ENCODE peak calls at places on chromosomes 2 and 18, in five cellular contexts. O is heart left ventricle; B is Karpas-422; U is effector memory CD4-positive, alpha-beta T cell; X is hepatocyte. K is an unnamed sample.
A peak's percentile ranks its signal among the peaks of the same experiment; 100 is the strongest.

GRCh38 chr18:44568343-44568742 is 112.3 kb upstream of the SETBP1 start:
- DNase-seq in O (no peak), X (no peak), B (no peak), U (no peak), K (no peak)

GRCh38 chr2:30932850-30933249 is 125.6 kb upstream of the CAPN13 start:
- DNase-seq in U (no peak), X (no peak), B (no peak), O (no peak), K (peak; percentile 66)

GRCh38 chr2:209805351-209805750 is 33.7 kb downstream of the UNC80 start:
- DNase-seq in X (no peak), U (no peak), O (no peak), B (no peak), K (no peak)

GRCh38 chr2:222404126-222404891 is 20.0 kb upstream of the SGPP2 start:
- DNase-seq in O (no peak), U (no peak), X (no peak), B (no peak), K (peak; percentile 86)

GRCh38 chr18:9535430-9535972 is 60.2 kb downstream of the RALBP1 start:
- DNase-seq in X (peak; percentile 67), O (no peak), B (no peak), U (no peak), K (no peak)

GRCh38 chr2:217843353-217843752 is 159.4 kb downstream of the TNS1 start:
- DNase-seq in U (no peak), B (no peak), X (no peak), O (peak; percentile 24), K (no peak)

GRCh38 chr2:607709-608108 is 69.5 kb downstream of the TMEM18 start:
- DNase-seq in B (no peak), U (no peak), O (no peak), X (no peak), K (no peak)

GRCh38 chr2:24831216-24831615 is 38.0 kb downstream of the CENPO start:
- DNase-seq in U (no peak), B (no peak), X (no peak), O (no peak), K (no peak)

GRCh38 chr2:62334440-62335058 is 138.6 kb downstream of the B3GNT2 start:
- DNase-seq in X (no peak), U (no peak), B (no peak), O (no peak), K (no peak)

GRCh38 chr18:8299054-8299708 is 310.1 kb upstream of the RAB12 start:
- DNase-seq in U (no peak), B (no peak), X (no peak), O (no peak), K (no peak)

DNA sequence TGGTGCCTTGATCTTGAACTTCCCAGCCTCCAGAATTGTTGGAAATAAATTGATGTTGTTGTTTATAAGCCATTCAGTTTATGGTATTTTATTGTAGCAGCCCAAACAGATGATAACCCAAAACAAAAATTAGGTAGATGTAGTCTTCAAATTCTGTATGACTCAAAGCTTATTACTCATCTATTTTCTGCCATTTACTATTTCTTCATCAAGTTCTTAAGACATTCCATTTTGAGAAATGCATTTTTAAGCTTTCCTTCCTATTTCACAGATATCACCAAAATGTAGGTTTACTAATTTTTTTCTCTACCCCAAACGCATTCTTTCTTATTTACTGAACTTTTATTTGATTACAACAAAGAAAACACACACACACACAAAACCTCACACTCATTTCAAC is 148.2 kb downstream of the RND3 start:
- DNase-seq in X (no peak), B (no peak), O (no peak), U (no peak), K (no peak)
- H3K4me3 ChIP-seq in X (no peak overlapping the region), B (no peak overlapping the region), O (no peak overlapping the region), U (no peak overlapping the region), K (no peak overlapping the region)

DNA sequence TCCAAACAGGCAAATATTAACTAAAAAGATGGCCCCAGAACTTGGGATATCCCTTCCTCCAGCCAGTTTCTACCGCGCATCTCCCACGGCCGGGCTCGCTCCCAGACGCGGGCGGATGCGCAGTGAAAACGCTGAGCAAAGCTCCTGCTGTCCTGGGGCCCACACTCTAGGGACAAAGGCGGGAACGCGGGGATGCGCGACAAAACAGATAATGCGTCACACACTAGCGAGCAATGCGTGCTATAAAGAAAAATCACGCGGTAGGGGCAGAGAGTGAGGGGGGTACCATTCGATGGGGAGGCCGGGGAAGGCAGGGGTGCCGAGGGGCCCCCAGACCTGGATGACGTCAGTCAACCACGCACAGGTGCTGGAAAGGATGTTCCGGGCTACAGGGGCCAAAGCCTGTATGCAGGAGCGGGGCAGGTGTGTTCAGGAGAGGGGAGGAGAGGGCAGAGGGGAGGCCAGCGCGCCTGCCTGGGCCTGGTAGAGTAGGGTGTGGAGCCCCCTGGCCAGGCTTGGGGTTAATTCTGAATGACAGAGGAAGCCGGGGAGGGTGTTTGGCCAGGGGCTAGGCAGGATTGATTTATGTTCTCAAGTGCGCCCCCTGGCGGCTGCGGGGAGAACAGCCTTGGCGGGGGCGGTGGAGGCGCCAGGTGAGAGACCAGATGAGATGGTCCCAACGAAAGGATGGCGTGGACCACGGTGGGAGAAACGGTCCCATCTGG is 14.9 kb upstream of the ITM2C start:
- DNase-seq in O (no peak), X (peak; percentile 43), B (peak; percentile 90), U (peak; percentile 47), K (no peak)
- H3K27me3 ChIP-seq in O (no peaks in the 10 kb centered on the region), X (no peaks in the 10 kb centered on the region), B (no peaks in the 10 kb centered on the region), U (no peaks in the 10 kb centered on the region), K (no peaks in the 10 kb centered on the region)

GRCh38 chr2:56206250-56206649 is 22.5 kb downstream of the CCDC85A start:
- DNase-seq in O (no peak), U (no peak), B (no peak), X (no peak), K (no peak)
- H3K27ac ChIP-seq in O (no peak overlapping the region), U (no peak overlapping the region), B (no peak overlapping the region), X (no peak overlapping the region), K (no peak overlapping the region)

DNA sequence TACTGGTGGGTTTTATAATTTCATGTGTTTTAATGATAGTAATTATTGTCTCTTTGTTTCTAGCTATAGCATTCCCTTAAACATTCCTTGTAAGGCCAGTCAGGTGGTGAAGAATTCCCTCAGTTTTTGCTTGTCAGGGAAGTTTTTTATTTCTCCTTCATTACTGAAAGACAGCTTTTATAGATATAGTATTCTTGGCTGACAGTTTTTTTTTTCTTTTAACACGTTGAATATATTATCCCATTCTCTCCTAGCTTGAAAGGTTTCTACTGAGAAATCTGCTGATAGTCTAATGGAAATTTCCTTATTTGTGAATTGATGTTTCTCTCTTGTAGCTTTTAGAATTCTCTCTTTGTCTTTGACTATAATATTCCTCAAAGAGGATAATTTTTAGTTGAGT is 46.8 kb downstream of the ASB1 start:
- DNase-seq in B (no peak), O (no peak), U (no peak), X (no peak), K (no peak)
- H3K4me3 ChIP-seq in B (no peak overlapping the region), O (no peak overlapping the region), U (no peak overlapping the region), X (no peak overlapping the region), K (no peak overlapping the region)

DNA sequence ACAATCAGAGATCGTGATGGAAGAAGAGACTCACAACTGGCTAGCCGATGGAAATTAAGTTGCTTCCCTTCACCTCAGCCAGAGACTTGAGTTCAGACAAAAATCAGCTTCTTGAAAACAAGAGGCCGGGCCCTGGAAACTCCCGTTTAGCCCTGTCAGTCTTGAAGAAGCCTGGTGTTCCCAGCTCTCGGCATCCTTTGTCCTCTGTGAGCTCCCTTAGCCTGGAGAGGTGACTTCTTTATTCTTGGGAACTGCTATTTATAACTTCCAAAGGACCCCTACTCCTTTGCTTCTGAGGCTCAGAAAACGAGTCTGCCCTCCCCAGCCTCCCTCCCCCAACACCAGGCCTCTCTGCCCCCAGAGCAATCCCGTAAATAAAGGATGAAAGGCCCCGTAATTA is 282.7 kb downstream of the MYCN start:
- DNase-seq in B (no peak), U (no peak), O (no peak), X (no peak), K (no peak)
- H3K27me3 ChIP-seq in B (no peaks in the 10 kb centered on the region), U (no peaks in the 10 kb centered on the region), O (no peaks in the 10 kb centered on the region), X (no peaks in the 10 kb centered on the region), K (no peaks in the 10 kb centered on the region)

GRCh38 chr2:63976125-63976510 is 43.1 kb downstream of the VPS54 start:
- DNase-seq in X (no peak), U (no peak), B (no peak), O (no peak), K (no peak)
- H3K27ac ChIP-seq in X (no peak overlapping the region), U (no peak overlapping the region), B (no peak overlapping the region), O (no peak overlapping the region), K (no peak overlapping the region)

DNA sequence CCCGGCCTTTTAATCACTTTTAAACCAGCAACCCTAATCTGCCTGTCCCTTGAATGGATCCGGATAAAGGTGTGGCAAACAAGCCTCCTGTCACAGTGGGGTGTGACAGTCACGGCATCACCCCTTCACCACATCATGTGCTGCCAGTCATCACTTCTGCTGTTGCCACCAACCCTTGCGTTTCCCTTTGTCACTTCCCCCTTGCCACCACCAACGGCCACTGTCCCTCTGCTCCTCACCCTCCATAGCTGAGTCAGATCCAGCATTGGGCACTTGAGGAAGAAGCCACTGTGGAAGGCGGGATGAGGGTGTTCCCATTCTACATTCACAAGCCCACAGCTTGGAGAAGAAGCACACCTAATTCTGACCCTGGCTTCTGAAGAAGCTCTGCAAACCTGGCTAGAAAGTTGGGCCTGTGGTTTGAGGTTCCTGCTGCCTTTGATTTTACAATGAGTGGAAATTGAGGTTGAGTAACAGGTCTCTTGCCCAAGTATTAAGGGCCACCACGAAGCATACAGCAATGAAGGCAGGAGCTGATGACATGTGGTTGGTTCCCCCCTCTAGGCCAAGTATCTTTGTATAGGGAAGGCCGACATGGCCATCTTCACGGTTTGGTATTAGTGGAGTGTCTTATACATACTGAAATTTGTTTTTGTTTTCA is 22.9 kb upstream of the DARS1 start:
- DNase-seq in O (peak; percentile 53), B (no peak), U (peak; percentile 41), X (no peak), K (peak; percentile 100)
- H3K4me3 ChIP-seq in O (no peak overlapping the region), B (no peak overlapping the region), U (no peak overlapping the region), X (no peak overlapping the region), K (no peak overlapping the region)

GRCh38 chr2:170821631-170822291 is 5.1 kb downstream of the GAD1 start:
- DNase-seq in O (no peak), X (no peak), B (no peak), U (no peak), K (no peak)

GRCh38 chr2:170823800-170824153 is 7.1 kb downstream of the GAD1 start:
- DNase-seq in X (no peak), B (no peak), O (no peak), U (no peak), K (no peak)

GRCh38 chr2:170822885-170823799 is 6.5 kb downstream of the GAD1 start:
- DNase-seq in X (no peak), O (no peak), U (no peak), B (no peak), K (peak; percentile 33)

GRCh38 chr2:170820647-170821630 is 4.3 kb downstream of the GAD1 start:
- DNase-seq in O (no peak), U (no peak), B (no peak), X (no peak), K (no peak)

GRCh38 chr2:170822292-170822884 is 5.7 kb downstream of the GAD1 start:
- DNase-seq in X (no peak), B (no peak), U (no peak), O (no peak), K (no peak)
- H3K27me3 ChIP-seq in X (peaks cover 99% of the 10 kb centered on the region), B (no peaks in the 10 kb centered on the region), U (peaks cover 66% of the 10 kb centered on the region), O (peaks cover 55% of the 10 kb centered on the region), K (peaks cover 83% of the 10 kb centered on the region)